ENCODE peak calls at places on chromosomes 3 and 15, in ten cellular contexts. Y is A172; H is BE2C; N is ACHN; M is pulmonary artery endothelial cell; K is WTC11; X is activated CD8-positive, alpha-beta memory T cell treated with anti-CD3 and anti-CD28 coated beads for 48 hours; W is neural crest cell; I is GM23248; V is RPMI7951. G is an unnamed sample.

GRCh38 chr3:194756460-194757355 is 71.0 kb downstream of the FAM43A start:
- DNase-seq in Y (no peak), H (peak; percentile 78), N (no peak), M (no peak), K (no peak), X (no peak), W (no peak), I (no peak), V (no peak), G (no peak)

GRCh38 chr3:53258600-53259426 is 3.0 kb upstream of the TKT start:
- DNase-seq in Y (no peak), H (no peak), N (no peak), M (no peak), K (no peak), X (no peak), W (no peak), I (no peak), V (no peak), G (no peak)

GRCh38 chr3:125231895-125232294 is 19.3 kb upstream of the SLC12A8 start:
- DNase-seq in Y (peak; percentile 89), H (no peak), N (peak; percentile 27), M (peak; percentile 57), K (no peak), X (no peak), W (no peak), I (peak; percentile 81), V (peak; percentile 49), G (peak; percentile 47)

GRCh38 chr3:59820352-59820934 is 770.6 kb upstream of the CFAP20DC start:
- DNase-seq in Y (peak; percentile 45), H (no peak), N (no peak), M (no peak), K (no peak), X (no peak), W (no peak), I (peak; percentile 71), V (peak; percentile 67), G (no peak)

GRCh38 chr3:73319179-73319769 is 257.8 kb downstream of the EBLN2 start:
- DNase-seq in Y (no peak), H (no peak), N (no peak), M (no peak), K (no peak), X (no peak), W (no peak), I (no peak), V (no peak), G (no peak)

GRCh38 chr3:121794264-121794983 is 40.4 kb downstream of the IQCB1 start:
- DNase-seq in Y (no peak), H (no peak), N (no peak), M (no peak), K (no peak), X (no peak), W (no peak), I (no peak), V (no peak), G (no peak)

GRCh38 chr3:155504682-155505081 is 211.2 kb upstream of the STRIT1 start:
- DNase-seq in Y (no peak), H (no peak), N (no peak), M (no peak), K (no peak), X (no peak), W (no peak), I (no peak), V (no peak), G (no peak)

GRCh38 chr15:52709172-52709979 is 30.2 kb upstream of the ATOSA start:
- DNase-seq in Y (no peak), H (peak; percentile 30), N (no peak), M (no peak), K (peak; percentile 85), X (no peak), W (no peak), I (no peak), V (no peak), G (no peak)

GRCh38 chr15:74265046-74265639 is 29.0 kb downstream of the CCDC33 start:
- DNase-seq in Y (peak; percentile 5), H (no peak), N (peak; percentile 32), M (no peak), K (peak; percentile 86), X (no peak), W (peak; percentile 75), I (peak; percentile 51), V (peak; percentile 44), G (no peak)